ENCODE peak calls at places on chromosomes 5 and 9, in four cellular contexts. P, R, K and Y are unnamed samples. For H3K4me1, the result is how much of the 10 kb centered on the place peaks cover.

GRCh38 chr9:126642009-126642744 is 28.4 kb downstream of the LMX1B start:
- DNase-seq in R (peak), K (no peak), P (no peak), Y (no peak)

GRCh38 chr5:57831942-57832341 is 349.3 kb upstream of the ACTBL2 start:
- DNase-seq in R (no peak), P (no peak), K (no peak), Y (no peak)

GRCh38 chr9:32644698-32645097 is 9.2 kb upstream of the TAF1L start:
- DNase-seq in R (no peak), P (no peak), K (no peak), Y (no peak)

GRCh38 chr5:174315871-174316270 is 270.4 kb downstream of the NSG2 start:
- DNase-seq in K (no peak), P (no peak), R (no peak), Y (no peak)

GRCh38 chr5:158514961-158515359 is 584.8 kb downstream of the EBF1 start:
- DNase-seq in P (no peak), R (no peak), K (no peak), Y (no peak)

GRCh38 chr9:698276-698675 is 143.2 kb upstream of the DMRT1 start:
- DNase-seq in P (no peak), K (no peak), R (no peak), Y (no peak)

GRCh38 chr9:33852216-33852826 is 35.4 kb downstream of the UBE2R2 start:
- DNase-seq in K (peak), P (no peak), R (no peak), Y (peak)

GRCh38 chr5:3827624-3828023 is 232.0 kb downstream of the IRX1 start:
- DNase-seq in P (no peak), K (no peak), R (no peak), Y (no peak)

GRCh38 chr9:4024281-4024680 is 275.6 kb downstream of the GLIS3 start:
- DNase-seq in K (no peak), P (no peak), R (no peak), Y (no peak)

GRCh38 chr9:19431361-19432171 is 22.8 kb downstream of the ACER2 start:
- DNase-seq in P (no peak), K (no peak), R (no peak), Y (peak)

GRCh38 chr9:118761016-118761790 is 608.0 kb downstream of the BRINP1 start:
- DNase-seq in P (no peak), R (no peak), K (no peak), Y (no peak)

GRCh38 chr9:6902423-6902822 is 144.7 kb downstream of the KDM4C start:
- DNase-seq in R (no peak), P (no peak), K (no peak), Y (no peak)

GRCh38 chr5:115850771-115851416 is 9.2 kb downstream of the AP3S1 start:
- DNase-seq in K (no peak), R (no peak), P (no peak), Y (no peak)

GRCh38 chr5:164375051-164375450 is 869.6 kb downstream of the MAT2B start:
- DNase-seq in P (no peak), K (no peak), R (no peak), Y (no peak)

GRCh38 chr9:4366649-4367330 is 66.9 kb upstream of the GLIS3 start:
- DNase-seq in R (no peak), P (no peak), K (peak), Y (no peak)

GRCh38 chr9:112971415-112971814 is 40.6 kb downstream of the ZNF883 start:
- DNase-seq in K (peak), P (no peak), R (no peak), Y (no peak)

GRCh38 chr5:135249658-135250057 is 149.4 kb downstream of the MACROH2A1 start:
- DNase-seq in K (no peak), P (peak), R (no peak), Y (no peak)

GRCh38 chr5:71573611-71574010 is 13.5 kb upstream of the MCCC2 start:
- DNase-seq in K (peak), R (no peak), P (no peak), Y (no peak)

GRCh38 chr9:130616451-130616850 is 37.1 kb downstream of the FUBP3 start:
- DNase-seq in K (no peak), P (no peak), R (no peak), Y (no peak)

GRCh38 chr5:132000677-132001453 is 10.6 kb downstream of the ACSL6 start:
- DNase-seq in K (peak), R (peak), P (no peak), Y (no peak)

GRCh38 chr9:36802171-36802920 is 229.7 kb downstream of the MELK start:
- DNase-seq in P (peak), R (no peak), K (no peak), Y (no peak)

GRCh38 chr5:160369990-160370712 is at the start of gene C1QTNF2:
- DNase-seq in R (peak), K (no peak), P (peak), Y (peak)

GRCh38 chr5:11560915-11561697 is 343.1 kb downstream of the CTNND2 start:
- DNase-seq in R (no peak), P (no peak), K (no peak), Y (no peak)

GRCh38 chr5:125484272-125485002 is 738.0 kb upstream of the ZNF608 start:
- DNase-seq in R (no peak), K (no peak), P (peak), Y (peak)

GRCh38 chr5:172904643-172905345 is 54.4 kb upstream of the RPL26L1 start:
- DNase-seq in R (peak), K (peak), P (peak), Y (peak)

GRCh38 chr5:8730194-8730593 is 815.7 kb downstream of the SEMA5A start:
- DNase-seq in K (no peak), P (peak), R (no peak), Y (no peak)

GRCh38 chr9:87307810-87308209 is 189.9 kb upstream of the DAPK1 start:
- DNase-seq in K (no peak), P (no peak), R (no peak), Y (no peak)

GRCh38 chr5:113378486-113378885 is 56.3 kb downstream of the TSSK1B start:
- DNase-seq in K (no peak), R (no peak), P (no peak), Y (no peak)

GRCh38 chr5:116137544-116138378 is 52.9 kb downstream of the COMMD10 start:
- DNase-seq in K (peak), P (no peak), R (no peak), Y (no peak)

GRCh38 chr9:104810421-104811339 is 46.8 kb downstream of the NIPSNAP3B start:
- DNase-seq in P (no peak), K (no peak), R (peak), Y (peak)

GRCh38 chr5:76874088-76874581 is 24.3 kb downstream of the S100Z start:
- DNase-seq in K (no peak), P (no peak), R (no peak), Y (no peak)

GRCh38 chr5:166551384-166551783 is 1740.1 kb upstream of the WWC1 start:
- DNase-seq in R (no peak), P (no peak), K (no peak), Y (no peak)

GRCh38 chr5:96379862-96380261 is 53.2 kb downstream of the PCSK1 start:
- DNase-seq in K (no peak), R (no peak), P (no peak), Y (no peak)
- H3K4me3 ChIP-seq in K (no peak), R (no peak), P (no peak), Y (no peak)

DNA sequence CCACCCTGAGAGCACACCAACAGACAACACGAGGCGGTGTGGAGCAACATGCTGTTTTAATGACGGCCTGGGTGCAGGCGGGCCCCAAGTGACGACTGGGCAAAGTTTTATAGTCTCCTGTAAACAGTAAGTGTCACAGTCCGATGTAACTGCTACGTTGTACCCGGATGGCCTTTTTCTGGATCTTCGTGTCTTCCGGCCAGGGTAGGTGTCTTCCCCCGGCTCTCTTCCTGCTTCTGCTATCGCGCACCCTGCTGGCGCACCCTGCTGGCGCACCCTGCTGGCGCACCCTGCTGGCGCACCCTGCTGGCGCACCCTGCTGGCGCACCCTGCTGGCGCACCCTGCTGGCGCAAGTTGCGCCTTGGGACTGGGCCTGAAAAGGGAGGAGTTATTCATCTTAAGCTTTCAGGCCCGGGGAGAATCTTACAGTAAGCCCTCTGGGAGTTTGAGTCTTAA is 143.0 kb upstream of the TARS1 start:
- DNase-seq in P (no peak), K (no peak), R (no peak), Y (no peak)
- H3K4me1 ChIP-seq in P (under half), K (under half), R (under half), Y (under half)

GRCh38 chr5:149930060-149930753 is 14.4 kb downstream of the PDE6A start:
- DNase-seq in P (no peak), K (no peak), R (no peak), Y (no peak)

GRCh38 chr5:149932445-149933350 is 11.9 kb downstream of the PDE6A start:
- DNase-seq in K (peak), R (no peak), P (no peak), Y (peak)

GRCh38 chr5:149935431-149935901 is 9.1 kb downstream of the PDE6A start:
- DNase-seq in R (no peak), P (no peak), K (peak), Y (no peak)

GRCh38 chr5:149930754-149931574 is 13.6 kb downstream of the PDE6A start:
- DNase-seq in R (no peak), P (no peak), K (no peak), Y (no peak)

DNA sequence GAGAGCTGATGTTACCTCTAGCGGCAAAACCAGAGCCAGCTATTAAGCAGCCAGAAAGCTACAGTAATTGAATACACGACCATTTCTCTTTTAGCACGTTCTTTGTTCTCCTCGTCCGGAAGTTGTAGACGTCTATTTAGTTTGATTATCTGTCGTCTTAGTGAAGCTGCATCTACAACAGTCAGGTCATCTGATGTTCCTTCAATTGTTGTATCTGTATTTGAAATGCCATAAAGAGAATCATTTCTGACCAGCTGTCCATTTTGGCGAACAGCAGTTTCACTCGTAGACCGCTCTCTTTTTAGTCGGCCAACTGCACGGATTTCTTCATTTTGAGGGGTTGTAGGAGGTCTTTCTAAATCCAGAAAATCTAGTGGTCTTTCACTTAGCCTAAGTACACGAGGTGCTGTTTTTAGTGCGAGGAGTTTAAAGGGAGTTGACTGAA is 12.6 kb downstream of the PDE6A start:
- DNase-seq in K (no peak), R (no peak), P (no peak), Y (no peak)
- H3K4me3 ChIP-seq in K (no peak), R (no peak), P (no peak), Y (peak)

DNA sequence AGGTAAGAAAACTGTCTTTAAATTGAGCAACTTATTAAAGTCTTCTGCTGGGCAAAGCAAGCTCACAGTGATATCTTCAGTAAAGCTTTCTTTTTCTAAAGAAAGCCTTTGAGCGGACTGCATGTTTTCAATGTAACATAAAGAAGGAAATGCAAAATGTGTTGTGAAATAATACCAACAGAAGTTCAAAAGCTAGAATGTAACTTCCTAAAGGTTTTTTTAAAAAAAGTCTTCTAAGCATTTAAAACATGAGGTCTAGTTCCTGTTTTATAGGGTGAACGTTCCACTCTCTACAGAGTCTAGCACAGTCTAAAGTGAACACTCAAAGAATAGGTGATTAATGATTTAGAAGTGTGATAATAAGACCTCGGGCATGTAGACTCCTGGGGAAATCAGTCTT is 62.9 kb downstream of the DENND1A start:
- DNase-seq in K (no peak), P (no peak), R (no peak), Y (no peak)
- H3K4me1 ChIP-seq in K (under half), P (under half), R (under half), Y (under half)

DNA sequence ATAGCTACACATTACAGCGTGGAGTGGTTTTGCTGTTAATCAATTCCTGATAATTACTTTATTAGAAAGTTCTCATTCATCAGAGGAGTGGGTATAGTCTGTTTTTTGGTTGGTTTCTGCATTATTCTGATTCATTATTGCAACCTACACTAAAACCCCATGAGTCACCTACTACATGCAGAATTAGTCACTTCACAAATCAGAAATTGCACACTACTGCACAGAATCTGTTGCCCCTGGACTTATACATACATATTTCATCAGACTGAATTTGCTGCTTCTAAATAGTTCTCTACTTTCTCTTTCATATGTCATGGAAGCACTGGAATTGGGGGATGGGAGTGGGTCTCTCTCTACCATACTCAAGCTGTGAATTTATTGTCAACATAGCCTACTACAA is 585.2 kb downstream of the DNAH5 start:
- DNase-seq in K (no peak), P (no peak), R (no peak), Y (no peak)
- H3K4me3 ChIP-seq in K (no peak), P (no peak), R (no peak), Y (no peak)